ENCODE peak calls at places on chromosomes 1 and 21, in seven cellular contexts. H, I, O, X, F, L and D are unnamed samples.

GRCh38 chr21:18869105-18869504 is 465.5 kb upstream of the TMPRSS15 start:
- DNase-seq in F (no peak), H (no peak), O (no peak), X (no peak), L (no peak), I (no peak), D (no peak)

GRCh38 chr1:55503663-55504305 is 288.6 kb upstream of the USP24 start:
- DNase-seq in F (no peak), I (peak), X (no peak), O (no peak), H (no peak), L (no peak), D (no peak)

GRCh38 chr1:78673120-78673519 is 23.5 kb downstream of the IFI44 start:
- DNase-seq in I (no peak), L (no peak), O (no peak), X (no peak), H (no peak), F (no peak), D (no peak)

GRCh38 chr1:26020390-26020789 is 1.2 kb upstream of the EXTL1 start:
- DNase-seq in H (no peak), O (no peak), X (no peak), L (peak), F (no peak), I (peak), D (no peak)

GRCh38 chr1:93579891-93580290 is 101.7 kb downstream of the BCAR3 start:
- DNase-seq in O (peak), X (peak), F (no peak), H (peak), I (peak), L (no peak), D (peak)

GRCh38 chr1:118147542-118147941 is 37.5 kb downstream of the SPAG17 start:
- DNase-seq in X (no peak), O (no peak), F (no peak), H (no peak), L (no peak), I (peak), D (no peak)

GRCh38 chr1:1788646-1789431 is 10.6 kb upstream of the NADK start:
- DNase-seq in F (no peak), L (no peak), I (peak), H (peak), X (peak), O (peak), D (no peak)

GRCh38 chr1:28501925-28502324 is 3.9 kb upstream of the RCC1 start:
- DNase-seq in X (no peak), L (no peak), I (no peak), F (no peak), O (no peak), H (no peak), D (no peak)

GRCh38 chr1:51666463-51666862 is 49.6 kb downstream of the OSBPL9 start:
- DNase-seq in H (no peak), X (no peak), L (no peak), O (no peak), F (no peak), I (peak), D (no peak)

GRCh38 chr1:75908717-75909152 is 23.5 kb downstream of the ASB17 start:
- DNase-seq in O (no peak), I (peak), H (no peak), X (no peak), F (no peak), L (no peak), D (no peak)

GRCh38 chr1:222168621-222169020 is 379.3 kb downstream of the HHIPL2 start:
- DNase-seq in H (no peak), O (no peak), F (no peak), L (no peak), I (no peak), X (no peak), D (no peak)

GRCh38 chr1:227880342-227880924 is 65.0 kb downstream of the PRSS38 start:
- DNase-seq in H (no peak), F (no peak), O (no peak), X (peak), L (no peak), I (no peak), D (no peak)

GRCh38 chr1:235637756-235638155 is 11.8 kb downstream of the GNG4 start:
- DNase-seq in F (no peak), H (peak), I (no peak), X (no peak), L (no peak), O (peak), D (no peak)

GRCh38 chr1:212455406-212456165 is 22.9 kb downstream of the NENF start:
- DNase-seq in O (peak), I (peak), X (peak), F (peak), L (peak), H (peak), D (peak)

GRCh38 chr1:234765672-234766071 is 155.7 kb upstream of the IRF2BP2 start:
- DNase-seq in H (no peak), F (no peak), L (no peak), I (no peak), O (no peak), X (no peak), D (no peak)

GRCh38 chr1:10236405-10237156 is 26.2 kb downstream of the KIF1B start:
- DNase-seq in X (no peak), O (no peak), I (peak), F (no peak), H (no peak), L (no peak), D (no peak)

GRCh38 chr21:17775431-17776126 is 43.6 kb downstream of the C21orf91 start:
- DNase-seq in O (no peak), H (peak), I (no peak), F (no peak), X (no peak), L (no peak), D (no peak)

GRCh38 chr1:221101792-221102191 is 222.5 kb downstream of the HLX start:
- DNase-seq in H (no peak), O (no peak), F (no peak), L (no peak), I (peak), X (no peak), D (no peak)

GRCh38 chr1:91569411-91570104 is 68.9 kb downstream of the CDC7 start:
- DNase-seq in X (peak), I (peak), L (peak), O (peak), H (peak), F (no peak), D (no peak)

GRCh38 chr1:37807555-37808368 is at the start of the genes C1orf122 and YRDC:
- DNase-seq in O (peak), I (peak), H (peak), X (peak), F (peak), L (peak), D (peak)

GRCh38 chr1:50095716-50096115 is 13.0 kb upstream of the ELAVL4 start:
- DNase-seq in X (no peak), I (no peak), F (no peak), H (no peak), O (no peak), L (no peak), D (no peak)

GRCh38 chr1:231240531-231240882 is 505 bp upstream of the GNPAT start:
- DNase-seq in O (no peak), H (no peak), I (peak), X (no peak), F (no peak), L (no peak), D (no peak)

GRCh38 chr1:204359474-204360255 is at the start of gene PLEKHA6:
- DNase-seq in F (no peak), L (peak), H (no peak), X (no peak), O (peak), I (peak), D (no peak)

GRCh38 chr1:204885288-204885711 is 14.6 kb downstream of the NFASC start:
- DNase-seq in I (no peak), O (peak), H (peak), F (peak), L (no peak), X (no peak), D (no peak)

GRCh38 chr1:42392923-42393848 is 12.6 kb downstream of the RIMKLA start:
- DNase-seq in I (no peak), F (no peak), L (no peak), X (no peak), H (peak), O (no peak), D (no peak)

GRCh38 chr1:62800825-62801306 is 16.9 kb downstream of the ATG4C start:
- DNase-seq in L (no peak), I (peak), O (no peak), H (no peak), X (no peak), F (no peak), D (no peak)

GRCh38 chr1:82099170-82099569 is 298.4 kb downstream of the ADGRL2 start:
- DNase-seq in L (no peak), O (no peak), I (no peak), F (no peak), X (no peak), H (no peak), D (no peak)

GRCh38 chr1:16440150-16440479 is 409 bp upstream of the NECAP2 start:
- DNase-seq in X (no peak), F (no peak), L (no peak), H (no peak), I (no peak), O (no peak), D (peak)

GRCh38 chr21:33403128-33403785 is at the start of gene IFNGR2:
- DNase-seq in H (peak), F (peak), X (peak), O (no peak), L (peak), I (no peak), D (no peak)
- TF ChIP-seq POLR2A in H (no peak), F (peak), X (no peak), O (no peak), L (peak), I (no peak), D (peak)

DNA sequence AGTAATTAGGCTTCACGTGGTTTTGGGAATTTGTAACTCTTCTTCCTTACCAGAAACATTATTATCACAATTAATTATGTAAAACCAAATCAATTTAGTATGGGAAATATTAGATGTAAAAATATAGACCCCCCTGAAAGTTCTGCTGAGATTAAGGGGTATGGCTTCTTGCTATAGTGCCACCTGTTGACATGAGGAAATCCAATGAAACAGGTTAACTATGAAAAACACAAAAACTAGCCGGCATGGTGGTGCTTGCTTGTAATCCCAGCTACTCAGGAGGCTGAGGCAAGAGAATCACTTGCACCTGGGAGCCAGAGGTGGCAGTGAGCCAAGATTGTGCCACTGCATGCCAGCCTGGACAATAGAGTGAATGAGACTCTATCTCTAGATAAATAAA is 49.2 kb downstream of the MAP3K21 start:
- DNase-seq in O (no peak), I (no peak), F (no peak), X (no peak), H (no peak), L (no peak), D (no peak)
- TF ChIP-seq CTCF in O (no peak), I (no peak), F (no peak), X (no peak), H (no peak), L (no peak), D (no peak)

DNA sequence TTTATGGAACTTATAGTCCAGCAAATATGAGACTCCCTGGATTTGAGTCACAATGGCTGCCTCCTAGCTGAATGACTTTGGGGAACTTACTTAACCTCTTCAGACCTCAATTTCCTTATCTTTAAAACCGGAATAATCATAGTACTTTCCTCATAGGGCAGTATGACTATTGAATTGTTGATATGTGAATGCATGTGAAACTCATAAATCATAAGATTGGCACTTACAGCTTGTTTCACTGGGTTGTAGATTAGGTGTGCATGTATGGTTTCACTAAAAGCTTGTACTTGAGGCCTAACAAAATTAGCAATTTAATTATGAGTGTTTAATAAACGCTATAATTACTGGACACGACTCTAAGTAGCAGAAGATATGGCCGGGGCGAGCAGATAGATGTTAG is 72.5 kb downstream of the ST6GALNAC5 start:
- DNase-seq in O (no peak), L (no peak), H (no peak), X (no peak), I (no peak), F (no peak), D (no peak)
- H3K27ac ChIP-seq in O (no peak), L (no peak), H (no peak), X (no peak), I (no peak), F (no peak), D (no peak)

GRCh38 chr1:32333251-32333963 is 2.6 kb downstream of the MARCKSL1 start:
- DNase-seq in I (no peak), L (no peak), X (no peak), H (no peak), F (no peak), O (no peak), D (no peak)
- TF ChIP-seq POLR2A in I (no peak), L (no peak), X (no peak), H (no peak), F (no peak), O (no peak), D (no peak)

GRCh38 chr1:169694304-169694703 is 17.1 kb downstream of the SELL start:
- DNase-seq in L (no peak), F (no peak), O (no peak), X (no peak), H (no peak), I (no peak), D (no peak)
- TF ChIP-seq CTCF in L (no peak), F (peak), O (no peak), X (no peak), H (no peak), I (no peak), D (no peak)

DNA sequence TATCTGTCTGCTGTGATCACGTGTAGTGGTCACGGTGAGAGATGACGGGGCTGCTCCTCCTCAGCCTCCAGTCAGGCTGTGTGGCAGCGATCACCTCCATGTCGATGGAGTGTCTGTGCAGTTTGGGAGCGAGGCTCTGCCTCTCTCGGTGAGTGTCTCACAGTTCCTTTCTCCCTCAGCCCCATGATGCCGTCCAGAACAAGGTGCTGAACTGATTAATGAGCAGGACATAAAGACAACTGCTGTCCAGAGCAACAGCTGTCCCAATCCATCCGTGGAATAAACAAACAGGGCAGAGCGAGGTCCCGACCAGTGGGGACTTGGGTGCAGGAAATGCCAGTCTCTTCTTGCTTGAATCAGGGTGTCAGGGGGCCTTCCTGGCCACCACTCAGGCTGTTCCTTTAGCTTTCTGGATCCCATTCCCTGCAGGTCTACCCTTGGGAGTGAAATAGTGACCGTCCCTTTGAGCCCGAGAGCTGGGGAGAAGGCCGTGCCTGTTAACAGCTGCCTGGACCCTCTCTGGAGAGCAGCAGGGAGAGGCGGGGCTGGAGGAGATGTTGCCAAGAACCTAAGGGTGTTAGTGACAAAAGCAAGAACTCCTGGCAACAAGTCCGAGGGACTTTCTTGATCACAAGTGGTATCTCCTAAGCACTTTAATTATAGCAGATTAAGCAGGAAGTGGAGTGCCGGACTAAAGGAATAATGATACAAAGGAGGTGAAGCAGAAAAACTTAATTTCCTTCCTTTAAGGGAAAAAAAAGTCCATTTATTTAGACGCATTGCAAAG is 443.9 kb downstream of the KIF26B start:
- DNase-seq in H (no peak), F (no peak), I (no peak), X (no peak), L (no peak), O (peak), D (no peak)
- H3K27ac ChIP-seq in H (peak), F (no peak), I (peak), X (no peak), L (no peak), O (no peak), D (no peak)

GRCh38 chr1:23694371-23694770 is 2.8 kb downstream of the RPL11 start:
- DNase-seq in O (no peak), L (no peak), F (no peak), X (no peak), I (no peak), H (no peak), D (no peak)
- TF ChIP-seq POLR2A in O (no peak), L (no peak), F (no peak), X (no peak), I (no peak), H (no peak), D (no peak)

GRCh38 chr1:44694863-44695478 is 20.5 kb downstream of the ARMH1 start:
- DNase-seq in L (no peak), X (no peak), H (no peak), O (no peak), I (no peak), F (no peak), D (no peak)
- TF ChIP-seq CTCF in L (no peak), X (no peak), H (no peak), O (no peak), I (no peak), F (no peak), D (no peak)